ENCODE peak calls at places on chromosomes 5 and 9, in four cellular contexts. L, M, D and K are unnamed samples.

GRCh38 chr5:108654042-108654441 is 93.7 kb upstream of the FER start:
- DNase-seq in M (no peak), D (no peak), L (no peak), K (no peak)

GRCh38 chr5:132024789-132025402 is 13.4 kb upstream of the ACSL6 start:
- DNase-seq in D (no peak), L (no peak), M (no peak), K (no peak)

GRCh38 chr5:91885291-91886265 is 502.5 kb upstream of the ARRDC3 start:
- DNase-seq in D (no peak), L (no peak), M (no peak), K (no peak)

GRCh38 chr5:158056426-158056825 is 197.5 kb upstream of the CLINT1 start:
- DNase-seq in D (no peak), L (no peak), M (no peak), K (no peak)

GRCh38 chr9:5917888-5918287 is 27.2 kb downstream of the MLANA start:
- DNase-seq in L (no peak), M (no peak), D (no peak), K (no peak)

GRCh38 chr9:32954642-32955041 is 46.8 kb downstream of the APTX start:
- DNase-seq in L (no peak), D (peak; percentile 45), M (no peak), K (no peak)

GRCh38 chr5:133222040-133222439 is 170.2 kb downstream of the HSPA4 start:
- DNase-seq in M (no peak), D (no peak), L (no peak), K (no peak)

GRCh38 chr9:69746859-69747560 is 12.8 kb downstream of the PTAR1 start:
- DNase-seq in M (no peak), L (no peak), D (no peak), K (no peak)

GRCh38 chr9:95641591-95641990 is 124.8 kb upstream of the PTCH1 start:
- DNase-seq in D (no peak), L (no peak), M (no peak), K (no peak)

GRCh38 chr9:131434673-131435072 is 40.8 kb downstream of the PRRC2B start:
- DNase-seq in M (no peak), D (no peak), L (no peak), K (no peak)

GRCh38 chr5:103245773-103246172 is 12.8 kb upstream of the MACIR start:
- DNase-seq in M (no peak), L (no peak), D (no peak), K (no peak)

GRCh38 chr9:7935666-7936065 is 136.1 kb upstream of the DMAC1 start:
- DNase-seq in L (no peak), M (no peak), D (no peak), K (no peak)

GRCh38 chr5:31770157-31770556 is 131.2 kb downstream of the PDZD2 start:
- DNase-seq in L (no peak), D (no peak), M (no peak), K (no peak)

GRCh38 chr9:99126312-99126711 is 21.4 kb downstream of the TGFBR1 start:
- DNase-seq in L (no peak), M (no peak), D (no peak), K (no peak)

GRCh38 chr5:142388696-142389095 is 63.9 kb upstream of the SPRY4 start:
- DNase-seq in L (no peak), D (no peak), M (no peak), K (no peak)

GRCh38 chr9:89550516-89550915 is 52.6 kb upstream of the SEMA4D start:
- DNase-seq in M (no peak), L (no peak), D (no peak), K (no peak)

GRCh38 chr9:92270511-92270910 is 23.0 kb downstream of the IARS1 start:
- DNase-seq in M (no peak), L (no peak), D (no peak), K (no peak)

GRCh38 chr9:101093620-101094019 is 65.1 kb downstream of the PLPPR1 start:
- DNase-seq in L (no peak), M (no peak), D (no peak), K (no peak)

GRCh38 chr5:32190094-32190493 is 16.0 kb upstream of the GOLPH3 start:
- DNase-seq in L (no peak), D (peak; percentile 27), M (peak; percentile 78), K (no peak)

GRCh38 chr5:142433526-142434321 is 108.9 kb upstream of the SPRY4 start:
- DNase-seq in L (no peak), M (no peak), D (no peak), K (no peak)

GRCh38 chr5:150640311-150641005 is at the start of gene SYNPO:
- DNase-seq in M (peak; percentile 85), D (peak; percentile 69), L (peak; percentile 94), K (peak; percentile 87)

GRCh38 chr5:171520300-171521170 is 101.1 kb downstream of the FGF18 start:
- DNase-seq in D (no peak), L (peak; percentile 52), M (peak; percentile 45), K (peak; percentile 57)

GRCh38 chr9:136400038-136400834 is at the start of gene SNAPC4:
- DNase-seq in M (peak; percentile 92), D (peak; percentile 86), L (peak; percentile 74), K (peak; percentile 90)
- TF ChIP-seq POLR2A in M (no peak), D (peak; percentile 61), L (peak; percentile 66), K (no peak)

DNA sequence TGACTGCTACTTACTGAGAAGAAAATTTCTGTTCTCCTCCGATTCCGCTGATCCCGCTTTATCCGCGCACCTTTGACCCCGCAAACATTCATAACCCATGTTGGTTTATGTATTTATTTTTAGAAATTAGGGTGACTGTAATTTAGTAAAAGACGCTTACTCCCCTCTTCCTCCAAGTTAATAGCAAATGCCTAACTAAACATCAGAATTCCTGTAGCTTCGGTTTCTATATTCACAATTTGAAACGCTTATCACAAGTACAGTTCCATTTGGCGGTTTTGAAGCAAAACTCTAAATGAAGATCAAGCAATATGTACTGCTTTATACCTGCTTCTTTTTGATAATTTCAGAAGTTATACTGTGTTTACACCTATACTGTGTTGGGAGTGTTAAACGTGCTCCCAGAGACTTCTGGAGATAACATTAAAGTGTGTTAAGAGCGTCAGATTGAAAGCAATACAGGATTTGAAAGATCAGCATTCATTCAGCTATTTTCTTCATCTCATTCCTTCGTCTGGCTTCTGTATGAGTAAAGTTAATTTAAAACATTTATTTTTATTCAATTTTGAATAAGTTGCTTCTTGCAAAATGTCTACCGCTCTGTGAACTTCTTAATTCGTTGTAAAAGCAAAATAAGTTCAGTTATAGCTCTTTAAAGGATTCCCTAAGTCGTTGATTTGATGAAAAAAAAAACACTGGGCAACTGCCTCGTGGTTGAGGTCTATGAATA is 2.4 kb downstream of the PRDM6 start:
- DNase-seq in D (no peak), L (no peak), M (no peak), K (no peak)
- H3K27me3 ChIP-seq in D (no peaks in the 10 kb centered on the region), L (peaks cover 18% of the 10 kb centered on the region), M (peaks cover 51% of the 10 kb centered on the region), K (no peaks in the 10 kb centered on the region)

DNA sequence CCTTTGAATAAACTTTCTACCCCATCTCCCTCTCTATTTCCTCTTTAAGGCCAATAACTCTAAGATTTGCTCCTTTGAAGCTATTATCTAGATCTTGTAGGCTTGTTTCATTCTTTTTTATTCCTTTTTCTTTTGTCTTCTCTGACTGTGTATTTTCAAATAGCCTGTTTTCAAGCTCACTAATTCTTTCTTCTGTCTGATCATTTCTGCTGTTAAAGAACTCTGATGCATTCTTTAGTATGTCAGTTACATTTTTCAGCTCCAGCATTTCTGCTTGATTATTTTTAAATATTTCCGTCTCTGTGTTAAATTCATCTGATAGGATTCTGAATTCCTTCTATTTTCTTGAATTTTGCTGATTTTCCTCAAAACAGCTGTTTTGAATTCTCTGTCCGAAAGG is 15.3 kb upstream of the LIX1 start:
- DNase-seq in D (no peak), M (no peak), L (no peak), K (no peak)
- TF ChIP-seq POLR2A in D (no peak), M (no peak), L (no peak), K (no peak)

GRCh38 chr5:2748180-2748840 is 3.2 kb downstream of the IRX2 start:
- DNase-seq in M (no peak), D (no peak), L (no peak), K (no peak)

GRCh38 chr5:2747372-2748179 is 3.9 kb downstream of the IRX2 start:
- DNase-seq in M (no peak), D (no peak), L (no peak), K (no peak)

GRCh38 chr5:2748841-2749513 is 2.5 kb downstream of the IRX2 start:
- DNase-seq in D (no peak), L (no peak), M (no peak), K (no peak)

GRCh38 chr5:2744485-2744884 is 7.0 kb downstream of the IRX2 start:
- DNase-seq in M (no peak), L (no peak), D (no peak), K (no peak)

DNA sequence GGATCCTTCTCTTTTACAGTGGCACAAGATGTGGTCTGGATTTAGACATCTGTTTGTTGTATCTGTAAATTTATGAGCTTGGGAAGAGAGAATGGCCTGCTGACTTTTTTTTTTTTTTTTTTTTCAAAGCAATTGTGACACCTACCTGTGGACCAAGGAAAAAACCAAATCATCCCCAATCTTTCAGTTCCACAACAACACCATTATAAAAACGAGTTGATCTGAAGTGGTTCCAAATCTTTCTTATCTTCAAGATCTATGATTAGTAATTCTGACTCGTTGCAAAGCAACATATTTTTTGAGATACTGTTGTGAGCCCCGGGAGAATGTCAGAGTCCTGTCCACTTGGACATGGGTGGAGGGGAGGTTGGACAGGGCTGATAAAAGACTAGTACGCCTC is 4.8 kb downstream of the IRX2 start:
- DNase-seq in L (no peak), D (no peak), M (no peak), K (no peak)
- H3K27me3 ChIP-seq in L (no peaks in the 10 kb centered on the region), D (no peaks in the 10 kb centered on the region), M (peaks cover 29% of the 10 kb centered on the region), K (no peaks in the 10 kb centered on the region)

GRCh38 chr5:6714221-6715041 is 1.2 kb downstream of the TENT4A start:
- DNase-seq in M (peak; percentile 55), L (no peak), D (no peak), K (peak; percentile 56)

GRCh38 chr5:6712136-6712581 is 1.1 kb upstream of the TENT4A start:
- DNase-seq in M (peak; percentile 58), D (peak; percentile 59), L (peak; percentile 59), K (peak; percentile 67)

GRCh38 chr5:6711409-6712135 is 1.7 kb upstream of the TENT4A start:
- DNase-seq in M (no peak), L (no peak), D (no peak), K (no peak)

GRCh38 chr5:6713274-6714181 is at the start of gene TENT4A:
- DNase-seq in M (peak; percentile 70), D (no peak), L (peak; percentile 47), K (peak; percentile 74)

GRCh38 chr5:6712582-6713273 is 504 bp upstream of the TENT4A start:
- DNase-seq in L (peak; percentile 96), M (peak; percentile 98), D (peak; percentile 97), K (peak; percentile 97)
- TF ChIP-seq POLR2A in L (peak; percentile 82), M (no peak), D (peak; percentile 83), K (peak; percentile 57)

DNA sequence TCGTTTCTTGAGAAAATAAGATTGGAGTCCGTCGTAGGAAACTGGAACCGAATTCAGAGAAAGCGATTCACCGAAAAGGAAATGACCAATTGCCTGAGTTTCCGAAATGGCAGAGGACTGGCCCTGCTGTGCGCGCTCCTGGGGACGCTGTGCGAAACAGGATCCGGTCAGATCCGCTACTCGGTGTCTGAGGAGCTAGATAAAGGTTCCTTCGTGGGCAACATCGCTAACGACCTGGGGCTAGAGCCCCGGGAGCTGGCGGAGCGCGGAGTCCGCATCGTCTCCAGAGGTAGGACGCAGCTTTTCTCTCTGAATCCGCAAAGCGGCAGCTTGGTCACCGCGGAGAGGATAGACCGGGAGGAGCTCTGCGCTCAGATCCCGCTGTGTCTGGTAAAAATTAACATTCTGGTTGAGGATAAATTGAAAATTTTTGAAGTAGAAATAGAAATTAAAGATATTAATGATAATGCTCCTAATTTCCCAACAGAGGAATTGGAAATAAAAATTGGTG is 379 bp downstream of the PCDHGA3 start:
- DNase-seq in D (no peak), M (no peak), L (no peak), K (no peak)
- H3K27me3 ChIP-seq in D (no peaks in the 10 kb centered on the region), M (no peaks in the 10 kb centered on the region), L (no peaks in the 10 kb centered on the region), K (no peaks in the 10 kb centered on the region)